ENCODE peak calls at places on chromosomes 7 and 10, in seven cellular contexts. D is HCT116, C is SK-N-SH, A is H1, L is K562, T is GM12878, N is HepG2. O is an unnamed sample.

GRCh38 chr7:22627136-22627535 is 99.9 kb upstream of the IL6 start:
- DNase-seq in D (no peak), C (no peak), A (no peak), L (no peak), T (no peak), N (no peak), O (no peak)

GRCh38 chr7:140200102-140200989 is 23.6 kb upstream of the KDM7A start:
- DNase-seq in D (no peak), C (no peak), A (no peak), L (peak; percentile 86), T (no peak), N (peak; percentile 47), O (peak; percentile 30)

GRCh38 chr7:129968592-129969383 is 16.0 kb upstream of the UBE2H start:
- DNase-seq in D (no peak), C (no peak), A (no peak), L (no peak), T (no peak), N (no peak), O (no peak)

GRCh38 chr7:16644624-16644986 is 949 bp downstream of the ANKMY2 start:
- DNase-seq in D (no peak), C (no peak), A (no peak), L (peak; percentile 70), T (no peak), N (peak; percentile 9), O (peak; percentile 36)

GRCh38 chr7:106844286-106844997 is 20.6 kb upstream of the PIK3CG start:
- DNase-seq in D (no peak), C (no peak), A (no peak), L (no peak), T (no peak), N (no peak), O (no peak)

GRCh38 chr10:104580774-104581675 is 60.1 kb upstream of the SORCS3 start:
- DNase-seq in D (peak; percentile 64), C (peak; percentile 79), A (peak; percentile 36), L (peak; percentile 63), T (peak; percentile 1), N (peak; percentile 43), O (peak; percentile 35)

GRCh38 chr7:74511360-74511759 is 57.7 kb downstream of the GTF2IRD1 start:
- DNase-seq in D (no peak), C (no peak), A (no peak), L (no peak), T (no peak), N (no peak), O (no peak)

GRCh38 chr7:114703677-114704076 is 218.2 kb upstream of the MDFIC start:
- DNase-seq in D (no peak), C (no peak), A (no peak), L (no peak), T (no peak), N (no peak), O (no peak)

GRCh38 chr10:101939718-101940117 is 96.1 kb upstream of the KCNIP2 start:
- DNase-seq in D (no peak), C (no peak), A (no peak), L (no peak), T (no peak), N (no peak), O (no peak)

GRCh38 chr7:150781016-150781415 is 19.1 kb downstream of the TMEM176B start:
- DNase-seq in D (no peak), C (no peak), A (no peak), L (no peak), T (no peak), N (no peak), O (no peak)

GRCh38 chr10:119542990-119543813 is 683 bp upstream of the RGS10 start:
- DNase-seq in D (no peak), C (peak; percentile 82), A (no peak), L (peak; percentile 75), T (no peak), N (peak; percentile 39), O (peak; percentile 48)

GRCh38 chr7:105647591-105647990 is 66.3 kb upstream of the EFCAB10 start:
- DNase-seq in D (peak; percentile 24), C (no peak), A (no peak), L (no peak), T (no peak), N (no peak), O (no peak)

GRCh38 chr7:141915565-141915964 is 634 bp upstream of the OR9A4 start:
- DNase-seq in D (no peak), C (no peak), A (no peak), L (no peak), T (no peak), N (no peak), O (peak; percentile 36)

GRCh38 chr10:72072639-72073038 is 15.7 kb downstream of the SPOCK2 start:
- DNase-seq in D (no peak), C (no peak), A (no peak), L (no peak), T (no peak), N (no peak), O (no peak)

GRCh38 chr7:123259759-123260158 is 60.0 kb upstream of the SLC13A1 start:
- DNase-seq in D (no peak), C (no peak), A (no peak), L (no peak), T (no peak), N (no peak), O (no peak)

GRCh38 chr7:1380821-1381580 is 78.3 kb downstream of the MICALL2 start:
- DNase-seq in D (no peak), C (no peak), A (no peak), L (no peak), T (no peak), N (no peak), O (no peak)

GRCh38 chr7:13945670-13946069 is 43.8 kb downstream of the ETV1 start:
- DNase-seq in D (no peak), C (peak; percentile 72), A (no peak), L (no peak), T (no peak), N (no peak), O (no peak)

GRCh38 chr7:8189615-8190014 is 72.4 kb downstream of the ICA1 start:
- DNase-seq in D (no peak), C (no peak), A (no peak), L (no peak), T (no peak), N (no peak), O (no peak)

GRCh38 chr7:102412548-102412947 is 16.4 kb downstream of the PRKRIP1 start:
- DNase-seq in D (no peak), C (peak; percentile 73), A (no peak), L (peak; percentile 66), T (no peak), N (no peak), O (no peak)

GRCh38 chr7:82335001-82335400 is 108.6 kb downstream of the CACNA2D1 start:
- DNase-seq in D (no peak), C (no peak), A (no peak), L (no peak), T (no peak), N (no peak), O (no peak)

GRCh38 chr10:62277946-62278345 is 9.3 kb upstream of the RTKN2 start:
- DNase-seq in D (no peak), C (no peak), A (no peak), L (no peak), T (no peak), N (no peak), O (no peak)

DNA sequence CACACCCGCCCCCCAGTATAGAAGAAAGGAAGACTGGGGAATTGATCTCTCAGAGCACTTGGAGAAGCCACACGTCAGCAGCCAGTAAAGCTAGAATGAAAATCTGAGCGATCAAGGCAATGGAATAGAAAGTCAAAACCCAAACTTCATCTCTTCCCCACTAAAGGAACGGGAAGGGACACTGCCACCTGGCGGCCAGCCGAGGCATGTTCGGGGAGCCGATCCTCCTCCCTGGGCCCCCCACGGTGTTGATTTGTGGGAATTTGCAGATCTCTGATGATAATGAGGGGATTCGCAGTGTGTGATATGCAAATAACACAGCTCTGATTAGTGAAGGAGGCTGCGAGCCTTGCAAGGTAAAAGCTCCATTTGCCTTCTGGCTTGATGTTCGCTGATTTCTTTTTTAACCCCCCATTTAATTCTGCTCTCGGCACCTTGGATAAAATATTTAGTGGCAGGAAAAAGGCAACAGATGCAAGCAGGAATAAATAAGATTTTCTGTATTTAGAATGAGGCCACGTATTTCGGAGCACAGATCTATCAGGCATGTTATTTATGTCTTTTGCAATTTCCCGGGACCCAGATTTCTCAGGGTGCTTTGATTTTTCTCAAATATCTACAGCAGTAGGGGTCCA is 258.6 kb downstream of the PAXIP1 start:
- DNase-seq in D (no peak), C (peak; percentile 86), A (peak; percentile 23), L (peak; percentile 94), T (no peak), N (no peak), O (peak; percentile 5)
- TF ChIP-seq JUND in D (no peak), C (no peak), A (no peak), L (no peak), T (no peak), N (no peak), O (no peak)

DNA sequence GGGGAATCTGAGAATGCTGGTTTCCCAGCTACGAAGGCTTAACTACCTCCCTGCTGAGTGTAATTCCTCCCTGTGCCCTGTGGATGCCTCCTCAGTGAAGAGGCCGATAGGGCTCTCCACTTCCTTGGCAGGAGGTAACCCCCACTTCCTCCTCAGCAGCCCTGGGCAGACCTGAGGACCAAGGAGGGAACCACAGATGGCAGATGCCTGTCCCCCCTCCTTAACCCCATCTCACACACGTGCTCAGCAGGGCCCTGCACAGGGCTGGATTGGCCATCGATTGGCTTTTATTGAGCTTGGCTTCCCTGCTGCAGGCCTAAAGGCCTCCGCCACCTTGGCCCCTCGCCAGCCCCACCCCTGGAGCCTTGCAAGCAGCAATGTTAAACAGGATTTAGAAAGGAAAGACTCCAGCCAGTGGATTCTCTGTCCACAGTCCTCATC is 45.6 kb upstream of the LRRC4 start:
- DNase-seq in D (no peak), C (peak; percentile 71), A (no peak), L (no peak), T (no peak), N (no peak), O (no peak)
- TF ChIP-seq JUND in D (no peak), C (no peak), A (no peak), L (no peak), T (no peak), N (no peak), O (no peak)

GRCh38 chr10:91467114-91467513 is 57.0 kb downstream of the HECTD2 start:
- DNase-seq in D (no peak), C (no peak), A (no peak), L (no peak), T (no peak), N (no peak), O (no peak)
- TF ChIP-seq JUND in D (no peak), C (no peak), A (no peak), L (no peak), T (no peak), N (no peak), O (no peak)

DNA sequence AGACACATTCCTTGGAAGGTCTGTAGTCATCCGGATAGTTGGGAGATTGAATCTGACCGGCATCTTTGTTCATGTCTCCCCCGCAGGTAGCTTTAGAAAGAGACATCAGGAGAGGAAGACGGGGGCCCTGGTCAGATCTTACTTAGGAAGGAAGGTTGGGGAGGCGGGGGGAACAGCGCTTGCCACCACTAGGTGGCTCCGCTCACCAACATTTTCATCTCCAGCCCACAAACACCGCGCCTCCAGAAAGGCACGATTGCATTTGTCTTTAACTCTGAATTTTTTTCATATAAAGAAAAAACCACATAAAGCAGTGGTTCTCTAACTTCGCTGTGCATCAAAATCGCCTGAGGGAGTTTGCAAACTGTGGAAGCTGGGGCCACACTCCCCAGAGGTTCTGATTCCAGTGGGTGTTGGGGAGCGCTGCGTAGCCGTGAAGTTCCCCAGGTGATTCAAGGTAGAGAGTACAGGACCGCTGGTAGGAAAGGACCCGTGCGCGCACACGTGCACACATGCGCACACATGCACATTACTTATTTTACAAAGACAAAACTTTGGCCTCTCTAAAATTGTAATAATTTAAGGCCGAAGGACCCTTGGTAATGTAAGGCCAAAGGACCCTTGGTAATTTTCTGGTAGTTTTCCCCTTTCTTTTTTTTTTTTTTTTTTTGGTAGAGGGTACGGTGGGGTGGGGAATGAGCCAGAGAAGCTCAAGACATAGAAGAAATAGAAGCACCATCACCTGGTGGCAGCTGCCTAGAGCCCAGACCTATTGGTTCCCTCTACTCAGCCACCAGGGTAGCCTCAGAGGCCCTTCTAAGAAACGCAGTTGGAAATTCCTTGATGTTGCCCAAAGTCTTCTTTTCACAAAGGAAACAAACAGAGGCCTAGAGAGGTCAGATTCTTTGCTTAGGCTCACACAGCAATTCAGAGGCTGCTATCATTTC is 37.4 kb upstream of the OPALIN start:
- DNase-seq in D (peak; percentile 21), C (peak; percentile 87), A (peak; percentile 56), L (peak; percentile 76), T (no peak), N (peak; percentile 41), O (peak; percentile 82)
- TF ChIP-seq JUND in D (no peak), C (no peak), A (no peak), L (no peak), T (no peak), N (no peak), O (no peak)